ENCODE peak calls at places on chromosomes 11 and 22, in eight cellular contexts. One of them, this sample, is unnamed. For H3K27me3, the result is how much of the 10 kb centered on the place peaks cover.

GRCh38 chr11:22349446-22349845 is 11.3 kb downstream of the SLC17A6 start:
- DNase-seq in transverse colon: no peak
- DNase-seq in tibial nerve: no peak
- DNase-seq in pancreas: no peak
- DNase-seq in esophagus muscularis mucosa: no peak
- DNase-seq in right lobe of liver: no peak
- DNase-seq in right cardiac atrium: no peak
- DNase-seq in mesenchymal stem cell: no peak
- DNase-seq in this sample: no peak

GRCh38 chr11:60918941-60919275 is 5.0 kb downstream of the TMEM109 start:
- DNase-seq in transverse colon: no peak
- DNase-seq in tibial nerve: no peak
- DNase-seq in pancreas: no peak
- DNase-seq in esophagus muscularis mucosa: no peak
- DNase-seq in right lobe of liver: no peak
- DNase-seq in right cardiac atrium: no peak
- DNase-seq in mesenchymal stem cell: peak
- DNase-seq in this sample: no peak

GRCh38 chr11:126514061-126514713 is 158.7 kb downstream of the ST3GAL4 start:
- DNase-seq in transverse colon: no peak
- DNase-seq in tibial nerve: no peak
- DNase-seq in pancreas: no peak
- DNase-seq in esophagus muscularis mucosa: no peak
- DNase-seq in right lobe of liver: no peak
- DNase-seq in right cardiac atrium: no peak
- DNase-seq in mesenchymal stem cell: no peak
- DNase-seq in this sample: no peak

GRCh38 chr11:101955701-101956100 is 39.4 kb upstream of the ANGPTL5 start:
- DNase-seq in transverse colon: no peak
- DNase-seq in tibial nerve: no peak
- DNase-seq in pancreas: no peak
- DNase-seq in esophagus muscularis mucosa: no peak
- DNase-seq in right lobe of liver: no peak
- DNase-seq in right cardiac atrium: no peak
- DNase-seq in mesenchymal stem cell: no peak
- DNase-seq in this sample: no peak

GRCh38 chr11:5807580-5807979 is 1.1 kb upstream of the OR52N2 start:
- DNase-seq in transverse colon: no peak
- DNase-seq in tibial nerve: no peak
- DNase-seq in pancreas: no peak
- DNase-seq in esophagus muscularis mucosa: no peak
- DNase-seq in right lobe of liver: no peak
- DNase-seq in right cardiac atrium: no peak
- DNase-seq in mesenchymal stem cell: no peak
- DNase-seq in this sample: no peak

GRCh38 chr11:85699957-85700741 is 14.2 kb upstream of the CCDC89 start:
- DNase-seq in transverse colon: no peak
- DNase-seq in tibial nerve: no peak
- DNase-seq in pancreas: no peak
- DNase-seq in esophagus muscularis mucosa: no peak
- DNase-seq in right lobe of liver: no peak
- DNase-seq in right cardiac atrium: no peak
- DNase-seq in mesenchymal stem cell: no peak
- DNase-seq in this sample: no peak

GRCh38 chr11:123474994-123475393 is 44.9 kb downstream of the GRAMD1B start:
- DNase-seq in transverse colon: no peak
- DNase-seq in tibial nerve: no peak
- DNase-seq in pancreas: no peak
- DNase-seq in esophagus muscularis mucosa: no peak
- DNase-seq in right lobe of liver: no peak
- DNase-seq in right cardiac atrium: no peak
- DNase-seq in mesenchymal stem cell: no peak
- DNase-seq in this sample: no peak

GRCh38 chr11:93585758-93586157 is 42.6 kb upstream of the SMCO4 start:
- DNase-seq in transverse colon: no peak
- DNase-seq in tibial nerve: no peak
- DNase-seq in pancreas: no peak
- DNase-seq in esophagus muscularis mucosa: no peak
- DNase-seq in right lobe of liver: peak
- DNase-seq in right cardiac atrium: no peak
- DNase-seq in mesenchymal stem cell: peak
- DNase-seq in this sample: peak

GRCh38 chr11:65871811-65872548 is 620 bp downstream of the EFEMP2 start:
- DNase-seq in transverse colon: no peak
- DNase-seq in tibial nerve: no peak
- DNase-seq in pancreas: peak
- DNase-seq in esophagus muscularis mucosa: no peak
- DNase-seq in right lobe of liver: no peak
- DNase-seq in right cardiac atrium: peak
- DNase-seq in mesenchymal stem cell: peak
- DNase-seq in this sample: no peak

GRCh38 chr11:73962097-73962705 is 11.4 kb downstream of the DNAJB13 start:
- DNase-seq in transverse colon: no peak
- DNase-seq in tibial nerve: no peak
- DNase-seq in pancreas: no peak
- DNase-seq in esophagus muscularis mucosa: no peak
- DNase-seq in right lobe of liver: no peak
- DNase-seq in right cardiac atrium: no peak
- DNase-seq in mesenchymal stem cell: no peak
- DNase-seq in this sample: no peak

GRCh38 chr11:68037481-68038225 is 1.2 kb upstream of the TCIRG1 start:
- DNase-seq in transverse colon: no peak
- DNase-seq in tibial nerve: no peak
- DNase-seq in pancreas: peak
- DNase-seq in esophagus muscularis mucosa: no peak
- DNase-seq in right lobe of liver: peak
- DNase-seq in right cardiac atrium: peak
- DNase-seq in mesenchymal stem cell: no peak
- DNase-seq in this sample: no peak
- H3K4me3 ChIP-seq in transverse colon: no peak
- H3K4me3 ChIP-seq in tibial nerve: peak
- H3K4me3 ChIP-seq in pancreas: no peak
- H3K4me3 ChIP-seq in esophagus muscularis mucosa: peak
- H3K4me3 ChIP-seq in right lobe of liver: no peak
- H3K4me3 ChIP-seq in right cardiac atrium: no peak
- H3K4me3 ChIP-seq in mesenchymal stem cell: no peak
- H3K4me3 ChIP-seq in this sample: no peak

GRCh38 chr22:45866398-45867117 is 110.4 kb downstream of the WNT7B start:
- DNase-seq in transverse colon: no peak
- DNase-seq in tibial nerve: no peak
- DNase-seq in pancreas: no peak
- DNase-seq in esophagus muscularis mucosa: peak
- DNase-seq in right lobe of liver: peak
- DNase-seq in right cardiac atrium: peak
- DNase-seq in mesenchymal stem cell: peak
- DNase-seq in this sample: no peak
- H3K27me3 ChIP-seq in transverse colon: half or more
- H3K27me3 ChIP-seq in tibial nerve: under half
- H3K27me3 ChIP-seq in pancreas: under half
- H3K27me3 ChIP-seq in esophagus muscularis mucosa: under half
- H3K27me3 ChIP-seq in right lobe of liver: under half
- H3K27me3 ChIP-seq in right cardiac atrium: under half
- H3K27me3 ChIP-seq in mesenchymal stem cell: half or more
- H3K27me3 ChIP-seq in this sample: under half

DNA sequence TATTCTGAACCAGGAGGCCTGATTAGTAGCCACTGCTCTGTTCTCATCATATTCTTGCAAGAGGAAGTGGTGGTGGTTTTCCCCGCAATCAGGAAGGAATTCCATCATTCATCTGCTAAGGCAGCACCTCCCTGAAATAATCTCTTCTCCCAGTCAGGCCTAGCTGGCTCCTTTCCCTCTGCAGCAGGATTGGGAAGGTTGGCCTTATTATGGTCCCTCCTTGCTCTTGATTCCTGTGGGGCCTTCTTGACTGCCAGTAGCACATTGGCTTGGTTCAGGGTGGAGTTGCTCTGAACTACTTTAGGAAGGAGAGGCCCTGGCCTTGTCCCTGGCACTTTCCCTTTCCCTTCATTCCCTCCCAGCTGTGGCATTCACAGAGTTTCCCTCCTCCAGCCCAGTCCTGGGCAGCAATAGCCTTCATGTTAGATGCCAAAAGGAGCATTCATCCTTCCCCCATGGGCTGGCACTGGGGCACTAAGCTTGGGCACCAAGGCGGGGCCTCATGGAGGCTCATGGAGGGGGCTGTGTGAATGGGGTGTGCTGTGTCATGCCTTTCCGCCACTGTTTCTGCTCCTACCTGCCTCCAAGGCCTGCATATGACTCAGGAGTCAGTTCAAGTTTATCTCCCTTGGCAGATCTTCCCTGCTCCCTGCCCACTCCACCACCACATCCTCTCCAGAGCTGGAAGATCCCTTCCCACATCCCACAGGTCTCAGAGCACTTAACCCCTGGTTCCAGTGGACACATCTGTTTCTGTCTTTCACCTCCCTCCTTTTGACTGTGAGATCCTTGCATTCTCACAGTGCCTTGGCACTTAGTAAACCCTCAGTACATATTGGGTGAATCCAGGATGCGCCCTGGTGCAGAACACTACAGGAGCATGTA is 27.6 kb upstream of the CD44 start:
- DNase-seq in transverse colon: peak
- DNase-seq in tibial nerve: no peak
- DNase-seq in pancreas: peak
- DNase-seq in esophagus muscularis mucosa: no peak
- DNase-seq in right lobe of liver: no peak
- DNase-seq in right cardiac atrium: peak
- DNase-seq in mesenchymal stem cell: peak
- DNase-seq in this sample: peak
- H3K27ac ChIP-seq in transverse colon: no peak
- H3K27ac ChIP-seq in tibial nerve: no peak
- H3K27ac ChIP-seq in pancreas: peak
- H3K27ac ChIP-seq in esophagus muscularis mucosa: no peak
- H3K27ac ChIP-seq in right lobe of liver: no peak
- H3K27ac ChIP-seq in right cardiac atrium: no peak
- H3K27ac ChIP-seq in mesenchymal stem cell: no peak
- H3K27ac ChIP-seq in this sample: peak

GRCh38 chr11:44857490-44857889 is 93.2 kb downstream of the TP53I11 start:
- DNase-seq in transverse colon: no peak
- DNase-seq in tibial nerve: no peak
- DNase-seq in pancreas: no peak
- DNase-seq in esophagus muscularis mucosa: no peak
- DNase-seq in right lobe of liver: no peak
- DNase-seq in right cardiac atrium: peak
- DNase-seq in mesenchymal stem cell: no peak
- DNase-seq in this sample: no peak
- H3K4me3 ChIP-seq in transverse colon: no peak
- H3K4me3 ChIP-seq in tibial nerve: no peak
- H3K4me3 ChIP-seq in pancreas: no peak
- H3K4me3 ChIP-seq in esophagus muscularis mucosa: no peak
- H3K4me3 ChIP-seq in right lobe of liver: no peak
- H3K4me3 ChIP-seq in right cardiac atrium: no peak
- H3K4me3 ChIP-seq in mesenchymal stem cell: no peak
- H3K4me3 ChIP-seq in this sample: no peak

GRCh38 chr11:134390706-134391105 is 21.3 kb downstream of the B3GAT1 start:
- DNase-seq in transverse colon: no peak
- DNase-seq in tibial nerve: no peak
- DNase-seq in pancreas: peak
- DNase-seq in esophagus muscularis mucosa: no peak
- DNase-seq in right lobe of liver: no peak
- DNase-seq in right cardiac atrium: no peak
- DNase-seq in mesenchymal stem cell: no peak
- DNase-seq in this sample: no peak

GRCh38 chr11:134387501-134387900 is 24.5 kb downstream of the B3GAT1 start:
- DNase-seq in transverse colon: no peak
- DNase-seq in tibial nerve: no peak
- DNase-seq in pancreas: no peak
- DNase-seq in esophagus muscularis mucosa: no peak
- DNase-seq in right lobe of liver: no peak
- DNase-seq in right cardiac atrium: no peak
- DNase-seq in mesenchymal stem cell: no peak
- DNase-seq in this sample: no peak

GRCh38 chr11:134389464-134390180 is 22.4 kb downstream of the B3GAT1 start:
- DNase-seq in transverse colon: no peak
- DNase-seq in tibial nerve: no peak
- DNase-seq in pancreas: peak
- DNase-seq in esophagus muscularis mucosa: no peak
- DNase-seq in right lobe of liver: no peak
- DNase-seq in right cardiac atrium: no peak
- DNase-seq in mesenchymal stem cell: no peak
- DNase-seq in this sample: no peak

GRCh38 chr11:134386945-134387344 is 25.1 kb downstream of the B3GAT1 start:
- DNase-seq in transverse colon: no peak
- DNase-seq in tibial nerve: no peak
- DNase-seq in pancreas: no peak
- DNase-seq in esophagus muscularis mucosa: no peak
- DNase-seq in right lobe of liver: no peak
- DNase-seq in right cardiac atrium: no peak
- DNase-seq in mesenchymal stem cell: no peak
- DNase-seq in this sample: no peak

DNA sequence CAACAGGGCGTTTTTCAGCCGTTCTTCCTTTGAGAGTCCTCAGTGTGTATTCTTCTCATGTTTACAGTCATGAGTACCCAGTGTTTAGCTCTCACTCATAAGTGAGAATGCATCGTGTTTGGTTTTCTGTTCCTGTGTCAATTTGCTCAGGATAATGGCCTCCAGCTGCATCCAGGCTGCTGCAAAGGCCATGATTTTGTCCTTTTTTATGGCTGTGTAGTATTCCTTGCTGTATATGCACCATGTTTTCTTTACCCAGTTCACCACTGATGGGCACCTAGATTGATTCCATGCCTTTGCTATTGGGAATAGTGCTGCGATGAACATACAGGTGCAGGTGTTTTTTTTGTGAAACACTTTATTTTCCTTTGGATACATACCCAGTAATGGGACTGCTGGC is 23.5 kb downstream of the B3GAT1 start:
- DNase-seq in transverse colon: no peak
- DNase-seq in tibial nerve: no peak
- DNase-seq in pancreas: no peak
- DNase-seq in esophagus muscularis mucosa: no peak
- DNase-seq in right lobe of liver: no peak
- DNase-seq in right cardiac atrium: no peak
- DNase-seq in mesenchymal stem cell: no peak
- DNase-seq in this sample: no peak
- H3K27me3 ChIP-seq in transverse colon: under half
- H3K27me3 ChIP-seq in tibial nerve: under half
- H3K27me3 ChIP-seq in pancreas: under half
- H3K27me3 ChIP-seq in esophagus muscularis mucosa: under half
- H3K27me3 ChIP-seq in right lobe of liver: under half
- H3K27me3 ChIP-seq in right cardiac atrium: under half
- H3K27me3 ChIP-seq in mesenchymal stem cell: under half
- H3K27me3 ChIP-seq in this sample: under half